ENCODE peak calls at places on chromosome 2, in nine cellular contexts. G is A549; J is CD8-positive, alpha-beta T cell; H is fibroblast of lung; M is CD8-positive, alpha-beta memory T cell; R is astrocyte; W is aorta; I is lower lobe of right lung; N is OCI-LY7. Z is an unnamed sample.
A peak's percentile ranks its signal among the peaks of the same experiment; 100 is the strongest.

GRCh38 chr2:231250146-231250545 is 51.7 kb downstream of the ARMC9 start:
- DNase-seq in G (no peak), J (no peak), H (no peak), M (no peak), R (no peak), W (no peak), I (no peak), N (no peak), Z (no peak)

GRCh38 chr2:223260681-223261080 is 208.7 kb downstream of the KCNE4 start:
- DNase-seq in G (no peak), J (no peak), H (no peak), M (no peak), R (peak; percentile 42), W (no peak), I (no peak), N (no peak), Z (no peak)

GRCh38 chr2:191302459-191303155 is 57.4 kb downstream of the MYO1B start:
- DNase-seq in G (peak; percentile 15), J (no peak), H (no peak), M (peak; percentile 4), R (no peak), W (no peak), I (no peak), N (no peak), Z (peak; percentile 57)

GRCh38 chr2:23452853-23453420 is 68.0 kb downstream of the KLHL29 start:
- DNase-seq in G (no peak), J (no peak), H (peak; percentile 21), M (peak; percentile 66), R (peak; percentile 72), W (no peak), I (no peak), N (no peak), Z (peak; percentile 67)

GRCh38 chr2:191322838-191323506 is 77.8 kb downstream of the MYO1B start:
- DNase-seq in G (no peak), J (no peak), H (no peak), M (no peak), R (no peak), W (no peak), I (no peak), N (no peak), Z (peak; percentile 60)

GRCh38 chr2:229910832-229911412 is 10.9 kb downstream of the TRIP12 start:
- DNase-seq in G (peak; percentile 23), J (no peak), H (peak; percentile 31), M (peak; percentile 17), R (no peak), W (no peak), I (no peak), N (peak; percentile 64), Z (peak; percentile 44)

GRCh38 chr2:69589973-69590652 is 53.4 kb downstream of the AAK1 start:
- DNase-seq in G (no peak), J (no peak), H (no peak), M (no peak), R (peak; percentile 66), W (no peak), I (no peak), N (no peak), Z (no peak)

GRCh38 chr2:25879133-25879730 is 945 bp upstream of the ASXL2 start:
- DNase-seq in G (no peak), J (no peak), H (peak; percentile 47), M (no peak), R (peak; percentile 70), W (no peak), I (no peak), N (no peak), Z (no peak)

GRCh38 chr2:134260726-134261125 is 6.9 kb downstream of the MGAT5 start:
- DNase-seq in G (no peak), J (no peak), H (peak; percentile 94), M (no peak), R (peak; percentile 91), W (no peak), I (no peak), N (no peak), Z (peak; percentile 50)

GRCh38 chr2:137947714-137948336 is 16.4 kb upstream of the HNMT start:
- DNase-seq in G (peak; percentile 24), J (peak; percentile 31), H (peak; percentile 85), M (no peak), R (peak; percentile 47), W (peak; percentile 90), I (peak; percentile 80), N (peak; percentile 27), Z (peak; percentile 59)

GRCh38 chr2:36982467-36982866 is 16.1 kb upstream of the STRN start:
- DNase-seq in G (no peak), J (no peak), H (no peak), M (no peak), R (no peak), W (no peak), I (no peak), N (no peak), Z (no peak)

GRCh38 chr2:101190753-101191516 is 39.8 kb upstream of the TBC1D8 start:
- DNase-seq in G (no peak), J (no peak), H (peak; percentile 25), M (no peak), R (no peak), W (no peak), I (no peak), N (no peak), Z (peak; percentile 8)

GRCh38 chr2:85605406-85606115 is 3.1 kb upstream of the TMEM150A start:
- DNase-seq in G (no peak), J (no peak), H (peak; percentile 85), M (no peak), R (peak; percentile 97), W (peak; percentile 44), I (no peak), N (no peak), Z (peak; percentile 62)

GRCh38 chr2:85604568-85605339 is 2.3 kb upstream of the TMEM150A start:
- DNase-seq in G (no peak), J (no peak), H (peak; percentile 19), M (no peak), R (no peak), W (no peak), I (no peak), N (no peak), Z (no peak)

GRCh38 chr2:85602476-85603234 is at the start of gene TMEM150A:
- DNase-seq in G (peak; percentile 83), J (peak; percentile 87), H (peak; percentile 89), M (peak; percentile 80), R (peak; percentile 66), W (peak; percentile 98), I (peak; percentile 98), N (peak; percentile 92), Z (peak; percentile 86)

GRCh38 chr2:85607268-85608215 is 4.3 kb downstream of the C2orf68 start:
- DNase-seq in G (no peak), J (no peak), H (no peak), M (no peak), R (no peak), W (no peak), I (peak; percentile 70), N (no peak), Z (no peak)

DNA sequence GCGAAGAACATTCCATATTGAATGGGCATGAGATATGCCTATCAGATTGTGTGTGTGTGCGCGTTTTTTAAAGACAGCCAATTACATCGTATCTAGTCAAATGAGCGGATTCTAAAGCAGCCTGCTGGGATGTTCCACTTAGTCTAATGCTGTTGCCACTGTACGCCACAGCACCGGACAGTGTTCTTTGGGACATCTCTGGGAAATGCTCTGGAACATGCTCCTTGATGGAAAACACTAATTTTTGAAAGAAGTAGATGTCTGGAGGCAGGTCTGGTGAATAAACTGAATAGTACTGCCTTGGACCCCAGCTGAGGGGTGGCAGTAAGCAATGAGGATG is 3.6 kb upstream of the TMEM150A start:
- DNase-seq in G (no peak), J (no peak), H (no peak), M (no peak), R (no peak), W (no peak), I (no peak), N (no peak), Z (no peak)
- H3K27ac ChIP-seq in G (no peak overlapping the region), J (no peak overlapping the region), H (peak overlapping the region; percentile 86), M (no peak overlapping the region), R (peak overlapping the region; percentile 67), W (no peak overlapping the region), I (peak overlapping the region; percentile 90), N (no peak overlapping the region), Z (no peak overlapping the region)

GRCh38 chr2:125312342-125312741 is 1287.3 kb downstream of the CNTNAP5 start:
- DNase-seq in G (no peak), J (no peak), H (no peak), M (no peak), R (no peak), W (no peak), I (no peak), N (no peak), Z (no peak)
- H3K4me1 ChIP-seq in G (no peaks in the 10 kb centered on the region), J (no peaks in the 10 kb centered on the region), H (no peaks in the 10 kb centered on the region), M (no peaks in the 10 kb centered on the region), R (no peaks in the 10 kb centered on the region), W (no peaks in the 10 kb centered on the region), I (no peaks in the 10 kb centered on the region), N (no peaks in the 10 kb centered on the region), Z (no peaks in the 10 kb centered on the region)

GRCh38 chr2:33213244-33213643 is 263.2 kb upstream of the RASGRP3 start:
- DNase-seq in G (no peak), J (no peak), H (no peak), M (no peak), R (peak; percentile 61), W (no peak), I (no peak), N (no peak), Z (no peak)

GRCh38 chr2:33212151-33212550 is 264.3 kb upstream of the RASGRP3 start:
- DNase-seq in G (peak; percentile 46), J (no peak), H (peak; percentile 98), M (no peak), R (peak; percentile 95), W (no peak), I (no peak), N (no peak), Z (no peak)

GRCh38 chr2:33214436-33214835 is 262.0 kb upstream of the RASGRP3 start:
- DNase-seq in G (no peak), J (no peak), H (peak; percentile 56), M (no peak), R (peak; percentile 86), W (no peak), I (no peak), N (no peak), Z (no peak)

GRCh38 chr2:33214857-33215256 is 261.6 kb upstream of the RASGRP3 start:
- DNase-seq in G (no peak), J (no peak), H (no peak), M (no peak), R (no peak), W (no peak), I (no peak), N (no peak), Z (no peak)

GRCh38 chr2:33213648-33214047 is 262.8 kb upstream of the RASGRP3 start:
- DNase-seq in G (no peak), J (no peak), H (no peak), M (no peak), R (peak; percentile 87), W (no peak), I (no peak), N (no peak), Z (no peak)
- H3K27ac ChIP-seq in G (peak overlapping the region; percentile 86), J (no peak overlapping the region), H (no peak overlapping the region), M (no peak overlapping the region), R (peak overlapping the region; percentile 98), W (peak overlapping the region; percentile 94), I (no peak overlapping the region), N (no peak overlapping the region), Z (no peak overlapping the region)

DNA sequence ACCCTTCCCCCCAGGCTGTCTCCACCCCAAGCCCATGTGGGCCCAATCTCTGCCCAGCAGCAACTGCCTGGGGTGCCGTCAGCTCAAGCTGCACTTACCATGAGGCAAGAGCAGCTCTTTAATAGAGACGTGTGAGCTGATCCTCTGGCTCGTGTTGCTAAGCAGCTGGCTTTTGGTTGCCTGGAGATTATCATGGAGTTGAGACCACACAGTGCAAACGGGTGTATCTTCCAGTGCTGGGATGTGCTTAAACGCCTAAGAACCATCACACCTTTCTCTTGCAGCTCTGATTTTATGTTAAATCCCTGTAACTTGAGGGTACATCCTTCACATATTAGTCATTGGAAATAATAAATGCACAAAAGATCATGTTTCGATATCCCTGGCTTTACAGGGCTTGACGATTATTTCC is 271.1 kb downstream of the PRKCE start:
- DNase-seq in G (no peak), J (no peak), H (peak; percentile 76), M (no peak), R (peak; percentile 65), W (no peak), I (no peak), N (no peak), Z (peak; percentile 80)
- H3K4me1 ChIP-seq in G (no peaks in the 10 kb centered on the region), J (no peaks in the 10 kb centered on the region), H (no peaks in the 10 kb centered on the region), M (no peaks in the 10 kb centered on the region), R (no peaks in the 10 kb centered on the region), W (no peaks in the 10 kb centered on the region), I (peaks cover 25% of the 10 kb centered on the region), N (no peaks in the 10 kb centered on the region), Z (peaks cover 37% of the 10 kb centered on the region)

Z was measured in SJCRH30.